ENCODE peak calls at places on chromosomes 1 and 21, in eight cellular contexts. G is CD4-positive, alpha-beta T cell; I is occipital lobe; C is AG20443; V is amniotic epithelial cell; R is Calu3; X is NCI-H1694 treated with DMSO at 0.1 percent for 48 hours; B is naive B cell. O is an unnamed sample.

GRCh38 chr1:12464627-12465056 is 153.4 kb downstream of the DHRS3 start:
- DNase-seq in B (no peak), C (peak), X (no peak), V (peak), I (no peak), R (no peak), G (no peak), O (no peak)

GRCh38 chr1:239448911-239449310 is 62.5 kb downstream of the CHRM3 start:
- DNase-seq in C (no peak), V (no peak), B (no peak), R (no peak), I (no peak), X (no peak), G (no peak), O (no peak)

GRCh38 chr1:94265931-94266330 is 28.5 kb upstream of the ARHGAP29 start:
- DNase-seq in G (no peak), V (no peak), C (peak), R (no peak), B (no peak), X (no peak), I (no peak), O (no peak)

GRCh38 chr1:203323587-203323986 is 18.3 kb downstream of the BTG2 start:
- DNase-seq in B (no peak), C (no peak), G (no peak), V (no peak), X (no peak), R (no peak), I (no peak), O (no peak)

GRCh38 chr1:234473123-234473522 is 5.9 kb downstream of the TARBP1 start:
- DNase-seq in V (no peak), I (no peak), G (no peak), R (no peak), B (no peak), X (no peak), C (no peak), O (no peak)

GRCh38 chr1:89179343-89179742 is 3.5 kb upstream of the GBP7 start:
- DNase-seq in G (no peak), V (no peak), B (no peak), C (no peak), R (no peak), X (no peak), I (no peak), O (no peak)

GRCh38 chr1:2019162-2019542 is at the start of gene GABRD:
- DNase-seq in V (no peak), R (peak), G (no peak), C (peak), I (no peak), X (no peak), B (no peak), O (no peak)

GRCh38 chr21:30207252-30207579 is 8.7 kb downstream of the CLDN8 start:
- DNase-seq in V (no peak), C (no peak), I (no peak), G (no peak), R (no peak), X (no peak), B (no peak), O (no peak)

GRCh38 chr1:41918450-41919043 is at the start of gene HIVEP3:
- DNase-seq in V (peak), C (peak), X (peak), I (peak), B (no peak), G (no peak), R (no peak), O (no peak)

GRCh38 chr1:175195281-175195680 is 2.7 kb upstream of the KIAA0040 start:
- DNase-seq in R (no peak), I (no peak), B (peak), V (no peak), C (no peak), X (no peak), G (no peak), O (no peak)

GRCh38 chr1:226714148-226714547 is 24.9 kb downstream of the ITPKB start:
- DNase-seq in B (no peak), G (no peak), I (no peak), C (no peak), X (no peak), V (no peak), R (no peak), O (no peak)

GRCh38 chr1:205077934-205078311 is 6.3 kb downstream of the TMEM81 start:
- DNase-seq in G (no peak), R (no peak), I (no peak), X (no peak), B (no peak), C (no peak), V (peak), O (no peak)